ENCODE peak calls at places on chromosomes 11 and 22, in five cellular contexts. One of them, this sample, is unnamed.

GRCh38 chr11:14522801-14523200 is 2.6 kb upstream of the PSMA1 start:
- DNase-seq in Calu3: no peak
- DNase-seq in pancreas: no peak
- DNase-seq in astrocyte of the cerebellum: no peak
- DNase-seq in heart right ventricle: no peak
- DNase-seq in this sample: no peak

GRCh38 chr11:92596596-92597317 is 372.1 kb downstream of the FAT3 start:
- DNase-seq in heart right ventricle: no peak
- DNase-seq in Calu3: no peak
- DNase-seq in astrocyte of the cerebellum: no peak
- DNase-seq in pancreas: no peak
- DNase-seq in this sample: no peak

GRCh38 chr11:67289651-67290479 is 762 bp downstream of the ANKRD13D start:
- DNase-seq in astrocyte of the cerebellum: no peak
- DNase-seq in pancreas: no peak
- DNase-seq in heart right ventricle: peak
- DNase-seq in Calu3: no peak
- DNase-seq in this sample: no peak

GRCh38 chr11:30830666-30831065 is 244.5 kb upstream of the MPPED2 start:
- DNase-seq in heart right ventricle: no peak
- DNase-seq in Calu3: no peak
- DNase-seq in pancreas: no peak
- DNase-seq in astrocyte of the cerebellum: no peak
- DNase-seq in this sample: no peak

GRCh38 chr11:118042126-118042525 is 34.8 kb upstream of the TMPRSS4 start:
- DNase-seq in astrocyte of the cerebellum: no peak
- DNase-seq in heart right ventricle: no peak
- DNase-seq in pancreas: no peak
- DNase-seq in Calu3: no peak
- DNase-seq in this sample: no peak

GRCh38 chr11:128424867-128425285 is 162.5 kb downstream of the ETS1 start:
- DNase-seq in astrocyte of the cerebellum: no peak
- DNase-seq in Calu3: no peak
- DNase-seq in pancreas: peak
- DNase-seq in heart right ventricle: peak
- DNase-seq in this sample: no peak

GRCh38 chr22:30021338-30021737 is 58.9 kb upstream of the HORMAD2 start:
- DNase-seq in astrocyte of the cerebellum: no peak
- DNase-seq in heart right ventricle: no peak
- DNase-seq in pancreas: no peak
- DNase-seq in Calu3: no peak
- DNase-seq in this sample: no peak

GRCh38 chr11:128244896-128245295 is 342.5 kb downstream of the ETS1 start:
- DNase-seq in astrocyte of the cerebellum: no peak
- DNase-seq in pancreas: no peak
- DNase-seq in heart right ventricle: no peak
- DNase-seq in Calu3: no peak
- DNase-seq in this sample: no peak

GRCh38 chr11:130431337-130431773 is 2.9 kb upstream of the ADAMTS8 start:
- DNase-seq in heart right ventricle: peak
- DNase-seq in pancreas: peak
- DNase-seq in Calu3: peak
- DNase-seq in astrocyte of the cerebellum: peak
- DNase-seq in this sample: peak

GRCh38 chr11:2932850-2933251 is 3.6 kb upstream of the PHLDA2 start:
- DNase-seq in pancreas: no peak
- DNase-seq in Calu3: peak
- DNase-seq in heart right ventricle: no peak
- DNase-seq in astrocyte of the cerebellum: no peak
- DNase-seq in this sample: peak

GRCh38 chr22:46546466-46547178 is 9.2 kb upstream of the CELSR1 start:
- DNase-seq in Calu3: peak
- DNase-seq in heart right ventricle: peak
- DNase-seq in pancreas: peak
- DNase-seq in astrocyte of the cerebellum: no peak
- DNase-seq in this sample: no peak

GRCh38 chr22:47092896-47093311 is 330.5 kb downstream of the TBC1D22A start:
- DNase-seq in pancreas: no peak
- DNase-seq in Calu3: no peak
- DNase-seq in astrocyte of the cerebellum: peak
- DNase-seq in heart right ventricle: no peak
- DNase-seq in this sample: peak

GRCh38 chr11:68342459-68343158 is 30.2 kb downstream of the LRP5 start:
- DNase-seq in heart right ventricle: no peak
- DNase-seq in astrocyte of the cerebellum: peak
- DNase-seq in Calu3: peak
- DNase-seq in pancreas: peak
- DNase-seq in this sample: no peak

GRCh38 chr11:33388793-33389525 is 131.8 kb downstream of the HIPK3 start:
- DNase-seq in Calu3: no peak
- DNase-seq in pancreas: no peak
- DNase-seq in heart right ventricle: no peak
- DNase-seq in astrocyte of the cerebellum: no peak
- DNase-seq in this sample: no peak

GRCh38 chr11:104759464-104759863 is 138.8 kb downstream of the CASP12 start:
- DNase-seq in pancreas: no peak
- DNase-seq in Calu3: no peak
- DNase-seq in astrocyte of the cerebellum: no peak
- DNase-seq in heart right ventricle: no peak
- DNase-seq in this sample: no peak

GRCh38 chr11:4643084-4643483 is 698 bp upstream of the OR51E1 start:
- DNase-seq in heart right ventricle: peak
- DNase-seq in astrocyte of the cerebellum: no peak
- DNase-seq in pancreas: no peak
- DNase-seq in Calu3: no peak
- DNase-seq in this sample: no peak

GRCh38 chr11:10309163-10310093 is 4.6 kb downstream of the ADM start:
- DNase-seq in heart right ventricle: peak
- DNase-seq in pancreas: peak
- DNase-seq in Calu3: peak
- DNase-seq in astrocyte of the cerebellum: peak
- DNase-seq in this sample: peak

GRCh38 chr22:22942511-22943329 is 55.1 kb downstream of the IGLL5 start:
- DNase-seq in pancreas: no peak
- DNase-seq in heart right ventricle: no peak
- DNase-seq in Calu3: peak
- DNase-seq in astrocyte of the cerebellum: peak
- DNase-seq in this sample: peak

GRCh38 chr22:21669026-21669425 is 3.2 kb downstream of the PPIL2 start:
- DNase-seq in pancreas: no peak
- DNase-seq in heart right ventricle: no peak
- DNase-seq in astrocyte of the cerebellum: no peak
- DNase-seq in Calu3: no peak
- DNase-seq in this sample: no peak

GRCh38 chr11:132904091-132904490 is 628.2 kb downstream of the OPCML start:
- DNase-seq in astrocyte of the cerebellum: no peak
- DNase-seq in Calu3: no peak
- DNase-seq in pancreas: no peak
- DNase-seq in heart right ventricle: no peak
- DNase-seq in this sample: no peak

GRCh38 chr11:107898270-107898669 is 30.0 kb upstream of the RAB39A start:
- DNase-seq in heart right ventricle: no peak
- DNase-seq in Calu3: no peak
- DNase-seq in pancreas: no peak
- DNase-seq in astrocyte of the cerebellum: peak
- DNase-seq in this sample: no peak

GRCh38 chr11:63826471-63827190 is 12.3 kb upstream of the MARK2 start:
- DNase-seq in Calu3: no peak
- DNase-seq in pancreas: no peak
- DNase-seq in heart right ventricle: no peak
- DNase-seq in astrocyte of the cerebellum: no peak
- DNase-seq in this sample: no peak

GRCh38 chr11:45089845-45090499 is 56.5 kb upstream of the PRDM11 start:
- DNase-seq in Calu3: no peak
- DNase-seq in astrocyte of the cerebellum: no peak
- DNase-seq in pancreas: no peak
- DNase-seq in heart right ventricle: no peak
- DNase-seq in this sample: no peak

GRCh38 chr11:100715163-100715792 is 28.2 kb downstream of the ARHGAP42 start:
- DNase-seq in astrocyte of the cerebellum: no peak
- DNase-seq in heart right ventricle: no peak
- DNase-seq in pancreas: no peak
- DNase-seq in Calu3: no peak
- DNase-seq in this sample: no peak

GRCh38 chr11:90593099-90593498 is 370.2 kb upstream of the CHORDC1 start:
- DNase-seq in astrocyte of the cerebellum: no peak
- DNase-seq in heart right ventricle: no peak
- DNase-seq in Calu3: no peak
- DNase-seq in pancreas: no peak
- DNase-seq in this sample: no peak

GRCh38 chr11:7486731-7487130 is 1.4 kb downstream of the OLFML1 start:
- DNase-seq in heart right ventricle: peak
- DNase-seq in pancreas: no peak
- DNase-seq in astrocyte of the cerebellum: no peak
- DNase-seq in Calu3: no peak
- DNase-seq in this sample: no peak

GRCh38 chr22:45997077-45997774 is 20.3 kb upstream of the WNT7B start:
- DNase-seq in Calu3: peak
- DNase-seq in heart right ventricle: peak
- DNase-seq in astrocyte of the cerebellum: peak
- DNase-seq in pancreas: peak
- DNase-seq in this sample: peak

GRCh38 chr11:64284048-64284961 is at the start of gene BAD:
- DNase-seq in Calu3: peak
- DNase-seq in pancreas: peak
- DNase-seq in astrocyte of the cerebellum: peak
- DNase-seq in heart right ventricle: peak
- DNase-seq in this sample: peak

GRCh38 chr11:1156506-1157340 is 1.0 kb upstream of the MUC5AC start:
- DNase-seq in astrocyte of the cerebellum: no peak
- DNase-seq in heart right ventricle: no peak
- DNase-seq in Calu3: no peak
- DNase-seq in pancreas: no peak
- DNase-seq in this sample: no peak
- TF ChIP-seq CTCF in astrocyte of the cerebellum: no peak
- TF ChIP-seq CTCF in heart right ventricle: no peak
- TF ChIP-seq CTCF in Calu3: no peak
- TF ChIP-seq CTCF in pancreas: no peak
- TF ChIP-seq CTCF in this sample: no peak

DNA sequence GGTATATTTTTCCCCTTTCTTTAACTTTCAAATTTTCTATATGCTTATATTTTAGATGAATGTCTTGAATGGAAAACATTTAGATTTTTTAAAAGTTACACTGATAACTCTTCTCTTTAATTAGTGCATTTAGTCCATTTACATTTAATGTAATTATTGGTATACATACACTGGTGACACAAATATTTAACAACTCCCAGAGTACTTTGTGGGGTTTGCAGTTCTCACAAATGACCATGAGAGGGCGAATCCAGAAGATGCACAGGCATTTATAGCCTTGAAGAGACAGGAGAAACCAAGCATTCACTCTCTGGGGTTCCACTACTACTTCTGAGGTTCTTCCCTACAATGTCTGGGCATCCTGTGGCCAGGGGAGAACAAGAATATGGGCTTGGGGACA is 125.1 kb downstream of the TIMP3 start:
- DNase-seq in Calu3: peak
- DNase-seq in astrocyte of the cerebellum: no peak
- DNase-seq in heart right ventricle: no peak
- DNase-seq in pancreas: no peak
- DNase-seq in this sample: no peak
- TF ChIP-seq CTCF in Calu3: peak
- TF ChIP-seq CTCF in astrocyte of the cerebellum: peak
- TF ChIP-seq CTCF in heart right ventricle: peak
- TF ChIP-seq CTCF in pancreas: no peak
- TF ChIP-seq CTCF in this sample: no peak

GRCh38 chr22:35410663-35411034 is 10.7 kb downstream of the MCM5 start:
- DNase-seq in astrocyte of the cerebellum: no peak
- DNase-seq in Calu3: no peak
- DNase-seq in heart right ventricle: no peak
- DNase-seq in pancreas: no peak
- DNase-seq in this sample: no peak

GRCh38 chr22:35407352-35407751 is 7.4 kb downstream of the MCM5 start:
- DNase-seq in pancreas: no peak
- DNase-seq in Calu3: no peak
- DNase-seq in astrocyte of the cerebellum: no peak
- DNase-seq in heart right ventricle: no peak
- DNase-seq in this sample: no peak

GRCh38 chr22:35409783-35410662 is 10.1 kb downstream of the MCM5 start:
- DNase-seq in Calu3: no peak
- DNase-seq in pancreas: no peak
- DNase-seq in heart right ventricle: no peak
- DNase-seq in astrocyte of the cerebellum: no peak
- DNase-seq in this sample: peak

GRCh38 chr22:35413624-35414023 is 13.7 kb downstream of the MCM5 start:
- DNase-seq in Calu3: no peak
- DNase-seq in astrocyte of the cerebellum: no peak
- DNase-seq in pancreas: no peak
- DNase-seq in heart right ventricle: no peak
- DNase-seq in this sample: no peak

DNA sequence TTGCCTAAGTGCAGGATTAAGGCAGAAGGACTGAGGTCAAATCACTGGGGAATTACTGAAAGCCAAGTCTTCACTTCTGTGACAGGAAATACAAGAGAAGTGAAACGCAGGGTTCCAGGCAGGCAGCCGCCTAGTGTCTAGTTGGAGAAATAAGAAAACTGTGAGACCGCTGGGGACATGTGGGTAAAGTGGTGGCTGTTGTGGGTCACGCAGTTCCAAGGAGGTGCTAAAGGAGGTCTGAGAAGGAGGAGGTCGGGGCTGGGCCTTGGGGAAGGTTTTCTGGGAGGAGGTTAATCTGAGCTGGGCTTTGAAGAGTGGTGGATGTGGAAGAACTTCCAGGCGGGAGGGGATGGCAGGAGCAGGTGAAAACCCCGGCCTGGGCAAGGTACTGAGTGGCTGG is 11.2 kb downstream of the MCM5 start:
- DNase-seq in heart right ventricle: no peak
- DNase-seq in astrocyte of the cerebellum: no peak
- DNase-seq in Calu3: no peak
- DNase-seq in pancreas: no peak
- DNase-seq in this sample: peak
- TF ChIP-seq CTCF in heart right ventricle: no peak
- TF ChIP-seq CTCF in astrocyte of the cerebellum: no peak
- TF ChIP-seq CTCF in Calu3: no peak
- TF ChIP-seq CTCF in pancreas: no peak
- TF ChIP-seq CTCF in this sample: peak

DNA sequence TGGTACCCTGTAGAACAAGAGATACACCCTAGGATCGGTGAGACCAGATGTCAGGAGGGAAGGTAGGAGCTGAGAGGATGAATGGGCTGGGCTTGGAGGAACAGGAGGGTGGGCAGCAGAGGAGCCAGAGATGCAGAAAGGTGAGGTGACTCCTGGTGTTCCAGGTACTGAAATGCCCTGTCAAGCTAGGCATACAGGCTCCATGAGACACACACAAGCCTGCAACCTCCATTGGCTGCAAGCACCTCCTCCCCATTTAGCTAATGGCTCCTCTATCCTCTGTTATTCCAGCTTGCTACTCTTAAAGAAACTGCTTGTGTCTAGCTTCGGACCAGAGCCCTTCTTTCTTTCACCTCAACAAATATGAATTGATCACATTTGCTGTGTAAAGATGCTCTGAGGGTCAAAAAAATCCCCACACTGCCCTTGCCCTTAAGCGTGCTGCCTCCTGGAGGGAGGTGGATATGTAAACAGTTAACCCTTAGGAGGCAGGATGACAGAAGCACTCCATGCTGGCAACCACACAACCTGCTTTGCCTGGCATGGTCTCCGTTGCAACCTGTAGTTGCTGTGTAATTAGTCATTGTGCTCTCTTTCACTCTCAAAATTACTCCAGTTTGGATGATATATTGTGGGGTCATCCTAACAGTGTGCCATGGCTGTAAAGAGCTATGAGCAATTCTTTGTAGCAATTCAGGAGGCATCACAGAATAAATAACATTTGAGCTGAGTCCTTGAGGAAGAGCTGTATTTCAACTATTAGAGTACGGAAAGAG is 156.0 kb downstream of the PKNOX2 start:
- DNase-seq in Calu3: no peak
- DNase-seq in pancreas: no peak
- DNase-seq in heart right ventricle: no peak
- DNase-seq in astrocyte of the cerebellum: no peak
- DNase-seq in this sample: no peak
- TF ChIP-seq CTCF in Calu3: no peak
- TF ChIP-seq CTCF in pancreas: no peak
- TF ChIP-seq CTCF in heart right ventricle: no peak
- TF ChIP-seq CTCF in astrocyte of the cerebellum: no peak
- TF ChIP-seq CTCF in this sample: no peak